ENCODE peak calls at places on chromosomes 4 and X, in seven cellular contexts. G is BE2C, I is cardiac fibroblast, Y is thoracic aorta, X is neural progenitor cell, J is fibroblast of the aortic adventitia, B is IMR-90. Z is an unnamed sample.
A peak's percentile ranks its signal among the peaks of the same experiment; 100 is the strongest.

GRCh38 chr4:53783208-53783859 is 192.0 kb upstream of the LNX1 start:
- DNase-seq in G (no peak), I (no peak), Y (no peak), X (no peak), J (peak; percentile 27), B (no peak), Z (peak; percentile 72)

GRCh38 chrX:39726810-39727209 is 370.9 kb downstream of the BCOR start:
- DNase-seq in G (peak; percentile 48), I (peak; percentile 71), Y (no peak), X (no peak), J (peak; percentile 58), B (peak; percentile 58), Z (peak; percentile 74)

GRCh38 chr4:91840359-91840758 is 463.4 kb upstream of the GRID2 start:
- DNase-seq in G (no peak), I (no peak), Y (no peak), X (no peak), J (peak; percentile 16), B (no peak), Z (no peak)

GRCh38 chr4:98544818-98545399 is 113.5 kb downstream of the TSPAN5 start:
- DNase-seq in G (no peak), I (no peak), Y (no peak), X (no peak), J (no peak), B (no peak), Z (no peak)

GRCh38 chr4:143307536-143307935 is 29.1 kb upstream of the GAB1 start:
- DNase-seq in G (no peak), I (no peak), Y (no peak), X (no peak), J (no peak), B (no peak), Z (no peak)

GRCh38 chr4:106691749-106692148 is 323.2 kb upstream of the GIMD1 start:
- DNase-seq in G (no peak), I (peak; percentile 43), Y (no peak), X (peak; percentile 20), J (no peak), B (no peak), Z (peak; percentile 22)

GRCh38 chrX:75746891-75747639 is 38.0 kb downstream of the MAGEE2 start:
- DNase-seq in G (peak; percentile 25), I (peak; percentile 10), Y (no peak), X (peak; percentile 66), J (peak; percentile 2), B (no peak), Z (peak; percentile 11)

GRCh38 chrX:149060921-149061320 is 444.2 kb downstream of the IDS start:
- DNase-seq in G (no peak), I (peak; percentile 49), Y (no peak), X (no peak), J (peak; percentile 69), B (no peak), Z (peak; percentile 60)

GRCh38 chr4:173381610-173382009 is 10.9 kb downstream of the SAP30 start:
- DNase-seq in G (no peak), I (no peak), Y (no peak), X (no peak), J (peak; percentile 37), B (no peak), Z (peak; percentile 45)

GRCh38 chrX:129347291-129347690 is 176.0 kb downstream of the SMARCA1 start:
- DNase-seq in G (no peak), I (no peak), Y (no peak), X (peak; percentile 3), J (no peak), B (no peak), Z (no peak)

GRCh38 chrX:38335382-38335781 is 8.1 kb upstream of the RPGR start:
- DNase-seq in G (no peak), I (no peak), Y (no peak), X (no peak), J (no peak), B (no peak), Z (no peak)

GRCh38 chrX:50430917-50431316 is 39.7 kb downstream of the DGKK start:
- DNase-seq in G (no peak), I (no peak), Y (no peak), X (no peak), J (no peak), B (no peak), Z (no peak)

DNA sequence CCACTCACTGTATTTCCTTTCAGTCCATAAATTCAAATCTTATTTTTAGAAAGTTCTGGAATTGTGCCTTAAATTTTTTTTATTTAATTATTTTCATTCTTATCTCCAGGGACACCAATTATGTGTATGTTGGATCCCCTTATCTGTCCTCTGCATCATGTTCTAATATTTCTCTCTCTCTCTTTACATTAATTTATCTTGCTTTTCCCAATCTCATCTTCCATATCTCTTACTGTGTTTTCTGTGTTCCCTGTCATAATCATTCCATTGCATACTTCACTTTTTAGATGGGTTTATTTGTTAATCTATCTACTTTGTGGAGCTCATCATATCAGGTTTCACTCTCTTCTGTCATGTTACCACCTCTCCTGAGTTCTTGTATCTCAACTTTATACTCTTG is 37.4 kb downstream of the PPP2R2C start:
- DNase-seq in G (no peak), I (no peak), Y (no peak), X (no peak), J (no peak), B (no peak), Z (no peak)
- H3K4me3 ChIP-seq in G (no peak overlapping the region), I (no peak overlapping the region), Y (no peak overlapping the region), X (no peak overlapping the region), J (no peak overlapping the region), B (no peak overlapping the region), Z (no peak overlapping the region)

GRCh38 chr4:146175541-146176453 is at the start of gene LSM6:
- DNase-seq in G (peak; percentile 86), I (peak; percentile 89), Y (peak; percentile 20), X (peak; percentile 83), J (peak; percentile 87), B (peak; percentile 85), Z (peak; percentile 89)
- TF ChIP-seq CTCF in G (no peak), I (no peak), Y (peak; percentile 27), X (no peak), J (peak; percentile 10), B (peak; percentile 5), Z (no peak)

GRCh38 chrX:135982860-135983259 is 2.4 kb upstream of the SLC9A6 start:
- DNase-seq in G (no peak), I (peak; percentile 10), Y (no peak), X (no peak), J (no peak), B (peak; percentile 50), Z (peak; percentile 3)

GRCh38 chrX:135985974-135986312 is 708 bp downstream of the SLC9A6 start:
- DNase-seq in G (no peak), I (no peak), Y (no peak), X (peak; percentile 20), J (no peak), B (no peak), Z (no peak)

GRCh38 chrX:135985123-135985973 is at the start of gene SLC9A6:
- DNase-seq in G (peak; percentile 80), I (peak; percentile 45), Y (no peak), X (peak; percentile 89), J (peak; percentile 23), B (peak; percentile 17), Z (peak; percentile 42)

GRCh38 chrX:135981662-135982061 is 3.6 kb upstream of the SLC9A6 start:
- DNase-seq in G (no peak), I (no peak), Y (no peak), X (no peak), J (no peak), B (no peak), Z (peak; percentile 2)

GRCh38 chrX:135984220-135984619 is 1.0 kb upstream of the SLC9A6 start:
- DNase-seq in G (no peak), I (no peak), Y (no peak), X (no peak), J (no peak), B (no peak), Z (no peak)
- H3K4me3 ChIP-seq in G (no peak overlapping the region), I (no peak overlapping the region), Y (peak overlapping the region; percentile 83), X (no peak overlapping the region), J (no peak overlapping the region), B (peak overlapping the region; percentile 87), Z (no peak overlapping the region)

GRCh38 chrX:72130156-72130761 is 1.5 kb downstream of the RTL5 start:
- DNase-seq in G (no peak), I (no peak), Y (no peak), X (no peak), J (no peak), B (no peak), Z (no peak)

GRCh38 chrX:72127332-72127731 is 4.4 kb downstream of the RTL5 start:
- DNase-seq in G (no peak), I (no peak), Y (no peak), X (no peak), J (no peak), B (no peak), Z (no peak)

GRCh38 chrX:72129661-72130060 is 2.1 kb downstream of the RTL5 start:
- DNase-seq in G (no peak), I (no peak), Y (no peak), X (no peak), J (no peak), B (no peak), Z (no peak)

GRCh38 chrX:72128183-72128834 is 3.4 kb downstream of the RTL5 start:
- DNase-seq in G (no peak), I (no peak), Y (no peak), X (no peak), J (no peak), B (no peak), Z (no peak)

GRCh38 chrX:72128881-72129280 is 2.8 kb downstream of the RTL5 start:
- DNase-seq in G (peak; percentile 47), I (peak; percentile 23), Y (no peak), X (peak; percentile 34), J (no peak), B (no peak), Z (peak; percentile 16)
- TF ChIP-seq CTCF in G (peak; percentile 53), I (peak; percentile 56), Y (peak; percentile 45), X (peak; percentile 43), J (peak; percentile 46), B (peak; percentile 31), Z (peak; percentile 43)

Z was measured in fibroblast of pulmonary artery.